ENCODE peak calls at places on chromosome 10, in seven cellular contexts. One of them, this sample, is unnamed.

GRCh38 chr10:49457686-49458085 is 61.8 kb upstream of the DRGX start:
- DNase-seq in fibroblast of lung: peak
- DNase-seq in foreskin keratinocyte: no peak
- DNase-seq in spleen: no peak
- DNase-seq in colonic mucosa: no peak
- DNase-seq in cardiac muscle cell: no peak
- DNase-seq in pancreas: no peak
- DNase-seq in this sample: no peak

GRCh38 chr10:80520661-80521488 is 16.8 kb upstream of the SH2D4B start:
- DNase-seq in fibroblast of lung: no peak
- DNase-seq in foreskin keratinocyte: no peak
- DNase-seq in spleen: peak
- DNase-seq in colonic mucosa: no peak
- DNase-seq in cardiac muscle cell: no peak
- DNase-seq in pancreas: no peak
- DNase-seq in this sample: no peak

GRCh38 chr10:31599626-31600504 is 280.8 kb downstream of the ZEB1 start:
- DNase-seq in fibroblast of lung: no peak
- DNase-seq in foreskin keratinocyte: no peak
- DNase-seq in spleen: no peak
- DNase-seq in colonic mucosa: no peak
- DNase-seq in cardiac muscle cell: no peak
- DNase-seq in pancreas: no peak
- DNase-seq in this sample: no peak

GRCh38 chr10:13788701-13789447 is 202.1 kb downstream of the PRPF18 start:
- DNase-seq in fibroblast of lung: peak
- DNase-seq in foreskin keratinocyte: no peak
- DNase-seq in spleen: no peak
- DNase-seq in colonic mucosa: no peak
- DNase-seq in cardiac muscle cell: peak
- DNase-seq in pancreas: no peak
- DNase-seq in this sample: no peak

GRCh38 chr10:115660391-115660790 is 567.2 kb downstream of the ATRNL1 start:
- DNase-seq in fibroblast of lung: no peak
- DNase-seq in foreskin keratinocyte: no peak
- DNase-seq in spleen: no peak
- DNase-seq in colonic mucosa: no peak
- DNase-seq in cardiac muscle cell: no peak
- DNase-seq in pancreas: no peak
- DNase-seq in this sample: no peak

GRCh38 chr10:52757777-52758176 is 14.8 kb downstream of the MBL2 start:
- DNase-seq in fibroblast of lung: peak
- DNase-seq in foreskin keratinocyte: no peak
- DNase-seq in spleen: no peak
- DNase-seq in colonic mucosa: no peak
- DNase-seq in cardiac muscle cell: peak
- DNase-seq in pancreas: no peak
- DNase-seq in this sample: no peak

GRCh38 chr10:130817046-130817624 is 494.4 kb downstream of the TCERG1L start:
- DNase-seq in fibroblast of lung: no peak
- DNase-seq in foreskin keratinocyte: no peak
- DNase-seq in spleen: no peak
- DNase-seq in colonic mucosa: no peak
- DNase-seq in cardiac muscle cell: no peak
- DNase-seq in pancreas: no peak
- DNase-seq in this sample: no peak

GRCh38 chr10:33293081-33293480 is 41.4 kb downstream of the NRP1 start:
- DNase-seq in fibroblast of lung: no peak
- DNase-seq in foreskin keratinocyte: no peak
- DNase-seq in spleen: no peak
- DNase-seq in colonic mucosa: no peak
- DNase-seq in cardiac muscle cell: no peak
- DNase-seq in pancreas: no peak
- DNase-seq in this sample: no peak

GRCh38 chr10:43090664-43091063 is 13.8 kb downstream of the RET start:
- DNase-seq in fibroblast of lung: no peak
- DNase-seq in foreskin keratinocyte: no peak
- DNase-seq in spleen: no peak
- DNase-seq in colonic mucosa: no peak
- DNase-seq in cardiac muscle cell: no peak
- DNase-seq in pancreas: no peak
- DNase-seq in this sample: no peak

GRCh38 chr10:122459586-122460273 is 1.6 kb upstream of the HTRA1 start:
- DNase-seq in fibroblast of lung: peak
- DNase-seq in foreskin keratinocyte: no peak
- DNase-seq in spleen: no peak
- DNase-seq in colonic mucosa: no peak
- DNase-seq in cardiac muscle cell: peak
- DNase-seq in pancreas: no peak
- DNase-seq in this sample: no peak

GRCh38 chr10:122460891-122461293 is 461 bp upstream of the HTRA1 start:
- DNase-seq in fibroblast of lung: no peak
- DNase-seq in foreskin keratinocyte: no peak
- DNase-seq in spleen: no peak
- DNase-seq in colonic mucosa: no peak
- DNase-seq in cardiac muscle cell: peak
- DNase-seq in pancreas: peak
- DNase-seq in this sample: no peak

GRCh38 chr10:122461729-122462532 is 578 bp downstream of the HTRA1 start:
- DNase-seq in fibroblast of lung: no peak
- DNase-seq in foreskin keratinocyte: no peak
- DNase-seq in spleen: no peak
- DNase-seq in colonic mucosa: no peak
- DNase-seq in cardiac muscle cell: no peak
- DNase-seq in pancreas: peak
- DNase-seq in this sample: peak

GRCh38 chr10:122462533-122463465 is 1.4 kb downstream of the HTRA1 start:
- DNase-seq in fibroblast of lung: peak
- DNase-seq in foreskin keratinocyte: peak
- DNase-seq in spleen: no peak
- DNase-seq in colonic mucosa: peak
- DNase-seq in cardiac muscle cell: peak
- DNase-seq in pancreas: peak
- DNase-seq in this sample: peak

DNA sequence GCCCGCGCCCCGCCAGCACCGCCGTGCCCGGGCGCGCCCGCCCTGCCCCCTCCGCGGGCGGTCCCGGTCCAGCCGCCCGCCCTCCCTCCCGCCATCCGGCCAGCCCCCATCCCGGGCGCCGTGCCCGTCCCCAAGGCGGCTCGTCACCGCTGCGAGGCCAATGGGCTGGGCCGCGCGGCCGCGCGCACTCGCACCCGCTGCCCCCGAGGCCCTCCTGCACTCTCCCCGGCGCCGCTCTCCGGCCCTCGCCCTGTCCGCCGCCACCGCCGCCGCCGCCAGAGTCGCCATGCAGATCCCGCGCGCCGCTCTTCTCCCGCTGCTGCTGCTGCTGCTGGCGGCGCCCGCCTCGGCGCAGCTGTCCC is at the start of gene HTRA1:
- DNase-seq in fibroblast of lung: peak
- DNase-seq in foreskin keratinocyte: peak
- DNase-seq in spleen: no peak
- DNase-seq in colonic mucosa: peak
- DNase-seq in cardiac muscle cell: peak
- DNase-seq in pancreas: peak
- DNase-seq in this sample: peak
- H3K27ac ChIP-seq in fibroblast of lung: peak
- H3K27ac ChIP-seq in foreskin keratinocyte: peak
- H3K27ac ChIP-seq in spleen: peak
- H3K27ac ChIP-seq in colonic mucosa: peak
- H3K27ac ChIP-seq in cardiac muscle cell: no peak
- H3K27ac ChIP-seq in pancreas: peak
- H3K27ac ChIP-seq in this sample: peak

GRCh38 chr10:101013365-101013825 is 13.8 kb downstream of the LZTS2 start:
- DNase-seq in fibroblast of lung: no peak
- DNase-seq in foreskin keratinocyte: peak
- DNase-seq in spleen: no peak
- DNase-seq in colonic mucosa: no peak
- DNase-seq in cardiac muscle cell: no peak
- DNase-seq in pancreas: no peak
- DNase-seq in this sample: no peak

GRCh38 chr10:101012525-101013364 is 13.1 kb downstream of the LZTS2 start:
- DNase-seq in fibroblast of lung: peak
- DNase-seq in foreskin keratinocyte: peak
- DNase-seq in spleen: peak
- DNase-seq in colonic mucosa: peak
- DNase-seq in cardiac muscle cell: peak
- DNase-seq in pancreas: peak
- DNase-seq in this sample: peak

GRCh38 chr10:101014230-101014884 is 14.7 kb downstream of the LZTS2 start:
- DNase-seq in fibroblast of lung: peak
- DNase-seq in foreskin keratinocyte: peak
- DNase-seq in spleen: peak
- DNase-seq in colonic mucosa: peak
- DNase-seq in cardiac muscle cell: peak
- DNase-seq in pancreas: peak
- DNase-seq in this sample: peak

GRCh38 chr10:101010329-101010728 is 10.7 kb downstream of the LZTS2 start:
- DNase-seq in fibroblast of lung: no peak
- DNase-seq in foreskin keratinocyte: no peak
- DNase-seq in spleen: no peak
- DNase-seq in colonic mucosa: no peak
- DNase-seq in cardiac muscle cell: no peak
- DNase-seq in pancreas: no peak
- DNase-seq in this sample: no peak

DNA sequence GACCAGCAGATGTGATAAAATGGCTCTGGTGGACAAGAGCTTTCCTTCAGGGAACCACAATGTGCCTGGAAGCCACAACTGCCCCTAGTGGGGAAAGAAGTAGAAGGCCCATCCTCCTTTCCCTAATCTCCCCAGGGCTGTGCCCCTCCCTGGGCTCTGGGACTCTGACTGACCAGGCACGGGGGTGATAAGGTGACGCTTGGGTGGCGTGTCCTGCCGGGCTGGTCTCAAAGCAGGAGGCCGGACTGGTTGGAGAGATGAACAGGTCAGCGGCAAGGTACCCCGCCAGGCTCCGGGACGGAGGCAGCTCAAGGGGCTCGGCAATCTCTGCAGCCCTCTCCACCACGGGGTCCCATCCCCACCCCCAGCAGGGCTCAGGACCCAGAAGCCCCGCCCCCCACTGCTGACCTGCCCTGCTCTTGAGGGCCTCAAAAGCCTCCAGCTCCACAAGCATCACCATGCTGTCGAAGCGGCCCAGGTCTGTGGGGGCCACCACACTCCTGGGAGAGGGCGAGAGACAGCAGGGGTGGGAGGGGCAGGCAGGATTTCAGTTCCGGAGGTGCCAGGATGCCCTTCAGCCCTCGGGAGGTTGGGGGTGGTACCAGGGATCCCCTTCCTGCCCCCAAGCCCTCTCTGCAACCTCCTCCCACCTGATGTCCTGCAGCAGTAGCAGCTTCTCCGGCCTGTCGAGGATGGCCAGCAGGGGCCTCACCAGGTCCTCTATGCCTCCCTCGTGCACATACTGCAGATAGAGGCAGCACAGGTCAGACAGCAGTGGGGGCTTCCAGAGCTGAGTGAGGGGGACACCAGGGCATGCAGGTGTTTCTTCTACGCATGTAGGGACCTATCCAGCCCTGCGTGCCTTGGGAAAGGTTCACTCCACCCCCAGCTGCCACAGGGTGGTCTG is 12.2 kb downstream of the LZTS2 start:
- DNase-seq in fibroblast of lung: no peak
- DNase-seq in foreskin keratinocyte: no peak
- DNase-seq in spleen: peak
- DNase-seq in colonic mucosa: no peak
- DNase-seq in cardiac muscle cell: no peak
- DNase-seq in pancreas: no peak
- DNase-seq in this sample: no peak
- TF ChIP-seq CTCF in fibroblast of lung: peak
- TF ChIP-seq CTCF in foreskin keratinocyte: peak
- TF ChIP-seq CTCF in spleen: no peak
- TF ChIP-seq CTCF in colonic mucosa: no peak
- TF ChIP-seq CTCF in cardiac muscle cell: peak
- TF ChIP-seq CTCF in pancreas: no peak
- TF ChIP-seq CTCF in this sample: peak

DNA sequence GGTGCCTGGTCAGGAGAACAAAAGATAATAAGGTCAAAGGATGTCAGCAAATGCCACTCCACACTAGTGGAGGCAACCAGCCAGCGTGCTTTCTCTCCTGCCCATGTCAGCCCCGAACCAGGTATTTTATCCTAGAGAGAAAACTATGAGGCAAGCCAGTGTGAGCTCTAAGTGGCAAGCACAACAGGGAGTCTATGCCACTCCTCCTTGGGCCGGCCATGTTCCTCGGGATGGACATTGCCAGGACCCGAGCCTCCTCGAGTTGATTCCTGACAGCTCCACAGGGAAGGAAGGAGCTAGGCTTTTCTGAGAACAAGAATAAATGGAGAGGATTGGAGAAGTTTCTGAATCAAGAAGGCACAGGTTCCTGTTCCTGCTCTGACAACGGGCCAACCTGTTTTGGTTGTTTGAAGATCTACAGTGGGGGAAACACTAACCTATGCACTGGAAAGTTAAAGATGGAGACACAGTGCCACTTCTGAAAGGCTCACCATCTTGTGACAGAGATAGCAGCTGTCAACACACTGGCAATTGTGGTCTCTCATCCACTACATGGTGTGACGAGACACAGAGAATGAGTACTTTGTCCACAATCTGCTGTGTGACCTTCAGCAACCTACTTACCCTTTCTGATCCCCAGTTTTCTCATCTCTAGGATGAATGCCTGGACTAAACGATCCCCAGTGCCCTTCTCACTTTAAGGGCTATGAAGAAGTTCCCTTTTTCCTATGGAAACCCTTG is 28.8 kb downstream of the ABLIM1 start:
- DNase-seq in fibroblast of lung: no peak
- DNase-seq in foreskin keratinocyte: no peak
- DNase-seq in spleen: no peak
- DNase-seq in colonic mucosa: no peak
- DNase-seq in cardiac muscle cell: no peak
- DNase-seq in pancreas: no peak
- DNase-seq in this sample: no peak
- H3K27ac ChIP-seq in fibroblast of lung: no peak
- H3K27ac ChIP-seq in foreskin keratinocyte: no peak
- H3K27ac ChIP-seq in spleen: no peak
- H3K27ac ChIP-seq in colonic mucosa: no peak
- H3K27ac ChIP-seq in cardiac muscle cell: peak
- H3K27ac ChIP-seq in pancreas: peak
- H3K27ac ChIP-seq in this sample: no peak

GRCh38 chr10:132941640-132942051 is 724 bp downstream of the CFAP46 start:
- DNase-seq in fibroblast of lung: no peak
- DNase-seq in foreskin keratinocyte: no peak
- DNase-seq in spleen: peak
- DNase-seq in colonic mucosa: no peak
- DNase-seq in cardiac muscle cell: no peak
- DNase-seq in pancreas: no peak
- DNase-seq in this sample: no peak

GRCh38 chr10:132940791-132941465 is 1.4 kb downstream of the CFAP46 start:
- DNase-seq in fibroblast of lung: no peak
- DNase-seq in foreskin keratinocyte: no peak
- DNase-seq in spleen: peak
- DNase-seq in colonic mucosa: no peak
- DNase-seq in cardiac muscle cell: no peak
- DNase-seq in pancreas: peak
- DNase-seq in this sample: no peak

GRCh38 chr10:132939378-132939955 is 2.9 kb downstream of the CFAP46 start:
- DNase-seq in fibroblast of lung: no peak
- DNase-seq in foreskin keratinocyte: no peak
- DNase-seq in spleen: peak
- DNase-seq in colonic mucosa: no peak
- DNase-seq in cardiac muscle cell: no peak
- DNase-seq in pancreas: peak
- DNase-seq in this sample: no peak

GRCh38 chr10:132938472-132939329 is 3.7 kb downstream of the CFAP46 start:
- DNase-seq in fibroblast of lung: no peak
- DNase-seq in foreskin keratinocyte: no peak
- DNase-seq in spleen: peak
- DNase-seq in colonic mucosa: no peak
- DNase-seq in cardiac muscle cell: peak
- DNase-seq in pancreas: peak
- DNase-seq in this sample: no peak

GRCh38 chr10:132939957-132940790 is 2.2 kb downstream of the CFAP46 start:
- DNase-seq in fibroblast of lung: peak
- DNase-seq in foreskin keratinocyte: no peak
- DNase-seq in spleen: peak
- DNase-seq in colonic mucosa: peak
- DNase-seq in cardiac muscle cell: peak
- DNase-seq in pancreas: peak
- DNase-seq in this sample: peak
- TF ChIP-seq CTCF in fibroblast of lung: peak
- TF ChIP-seq CTCF in foreskin keratinocyte: peak
- TF ChIP-seq CTCF in spleen: peak
- TF ChIP-seq CTCF in colonic mucosa: peak
- TF ChIP-seq CTCF in cardiac muscle cell: peak
- TF ChIP-seq CTCF in pancreas: peak
- TF ChIP-seq CTCF in this sample: peak